ENCODE peak calls at places on chromosomes 5 and 9, in seven cellular contexts. L is neuronal stem cell, X is H9, G is IMR-90, J is mesendoderm, H is H1, Y is trophoblast cell. D is an unnamed sample.

GRCh38 chr9:134190232-134191121 is 26.1 kb upstream of the RNU6ATAC start:
- DNase-seq in L (no peak), X (no peak), G (no peak), J (no peak), H (no peak), Y (no peak), D (no peak)

GRCh38 chr9:112012026-112012902 is 115.7 kb downstream of the UGCG start:
- DNase-seq in L (no peak), X (no peak), G (peak), J (no peak), H (no peak), Y (peak), D (peak)

GRCh38 chr5:78376315-78376714 is 15.9 kb downstream of the SCAMP1 start:
- DNase-seq in L (no peak), X (no peak), G (no peak), J (no peak), H (no peak), Y (no peak), D (no peak)

GRCh38 chr5:90792725-90793124 is 234.1 kb downstream of the ADGRV1 start:
- DNase-seq in L (no peak), X (no peak), G (no peak), J (no peak), H (no peak), Y (no peak), D (no peak)

GRCh38 chr5:34959323-34959722 is 30.0 kb downstream of the DNAJC21 start:
- DNase-seq in L (no peak), X (no peak), G (peak), J (no peak), H (no peak), Y (no peak), D (peak)

GRCh38 chr5:113682497-113683136 is 169.1 kb downstream of the YTHDC2 start:
- DNase-seq in L (peak), X (peak), G (peak), J (peak), H (no peak), Y (no peak), D (peak)

GRCh38 chr5:143187495-143187894 is 216.0 kb downstream of the NR3C1 start:
- DNase-seq in L (no peak), X (no peak), G (no peak), J (peak), H (no peak), Y (peak), D (no peak)

GRCh38 chr5:56011835-56012234 is 17.1 kb upstream of the IL6ST start:
- DNase-seq in L (no peak), X (no peak), G (peak), J (no peak), H (no peak), Y (peak), D (peak)

GRCh38 chr5:33984671-33985124 is at the start of gene SLC45A2:
- DNase-seq in L (no peak), X (no peak), G (peak), J (peak), H (no peak), Y (no peak), D (peak)

GRCh38 chr9:87771251-87772006 is 45.5 kb downstream of the CTSL start:
- DNase-seq in L (peak), X (peak), G (no peak), J (peak), H (peak), Y (peak), D (no peak)

GRCh38 chr9:136882109-136882946 is 4.0 kb upstream of the TRAF2 start:
- DNase-seq in L (no peak), X (peak), G (peak), J (peak), H (no peak), Y (peak), D (peak)

GRCh38 chr5:80921026-80921425 is 39.1 kb upstream of the RASGRF2 start:
- DNase-seq in L (no peak), X (peak), G (no peak), J (peak), H (no peak), Y (no peak), D (no peak)

GRCh38 chr5:9284781-9285307 is 261.0 kb downstream of the SEMA5A start:
- DNase-seq in L (no peak), X (no peak), G (peak), J (no peak), H (no peak), Y (no peak), D (peak)

GRCh38 chr9:70285981-70286616 is 27.3 kb downstream of the SMC5 start:
- DNase-seq in L (no peak), X (no peak), G (peak), J (no peak), H (no peak), Y (no peak), D (no peak)

GRCh38 chr5:127316013-127316412 is 25.4 kb downstream of the MEGF10 start:
- DNase-seq in L (no peak), X (no peak), G (no peak), J (no peak), H (no peak), Y (no peak), D (no peak)

GRCh38 chr5:132364319-132364718 is 5.2 kb upstream of the SLC22A5 start:
- DNase-seq in L (no peak), X (no peak), G (peak), J (no peak), H (no peak), Y (peak), D (peak)

GRCh38 chr9:127763918-127764384 is 14.5 kb downstream of the SH2D3C start:
- DNase-seq in L (peak), X (peak), G (no peak), J (peak), H (no peak), Y (peak), D (no peak)

GRCh38 chr5:142611154-142611553 is 74.7 kb downstream of the FGF1 start:
- DNase-seq in L (peak), X (peak), G (peak), J (peak), H (peak), Y (peak), D (peak)

GRCh38 chr9:128099932-128100491 is 27.5 kb downstream of the PTGES2 start:
- DNase-seq in L (no peak), X (no peak), G (no peak), J (no peak), H (no peak), Y (no peak), D (no peak)

GRCh38 chr5:154097031-154097430 is 58.3 kb downstream of the MFAP3 start:
- DNase-seq in L (no peak), X (peak), G (no peak), J (peak), H (no peak), Y (peak), D (no peak)
- H3K4ac ChIP-seq in L (no peak), X (no peak), G (no peak), J (no peak), H (no peak), Y (no peak), D (no peak)

GRCh38 chr5:75310212-75310611 is 26.8 kb upstream of the HMGCR start:
- DNase-seq in L (no peak), X (no peak), G (no peak), J (no peak), H (no peak), Y (no peak), D (no peak)
- H3K4ac ChIP-seq in L (no peak), X (no peak), G (no peak), J (no peak), H (no peak), Y (no peak), D (no peak)

DNA sequence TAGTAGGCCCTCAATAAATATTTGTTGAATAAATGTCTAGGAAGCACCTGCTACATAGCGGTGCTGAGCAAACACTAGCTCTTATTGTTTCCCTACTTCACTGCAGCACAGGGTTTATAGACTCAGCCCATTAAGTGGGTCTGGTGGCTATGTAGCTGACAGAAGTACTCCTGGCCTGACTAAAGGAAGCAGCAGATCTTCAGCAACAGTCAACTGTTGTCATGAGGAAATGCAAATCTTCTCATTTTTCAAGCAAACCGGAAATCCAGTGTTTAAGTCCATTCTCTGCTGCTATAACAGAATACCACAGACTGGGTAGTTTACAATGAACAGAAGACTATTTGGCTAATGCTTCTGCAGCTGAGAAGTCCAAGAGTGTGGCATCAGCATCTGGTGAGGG is 2.8 kb upstream of the TEX10 start:
- DNase-seq in L (no peak), X (no peak), G (no peak), J (no peak), H (no peak), Y (no peak), D (peak)
- H3K4ac ChIP-seq in L (no peak), X (no peak), G (no peak), J (no peak), H (no peak), Y (no peak), D (no peak)

GRCh38 chr9:105168935-105169334 is 75.5 kb upstream of the SLC44A1 start:
- DNase-seq in L (no peak), X (no peak), G (peak), J (no peak), H (no peak), Y (peak), D (no peak)
- H3K4ac ChIP-seq in L (no peak), X (no peak), G (no peak), J (no peak), H (no peak), Y (no peak), D (no peak)

GRCh38 chr9:35226685-35227084 is 64.9 kb downstream of the UNC13B start:
- DNase-seq in L (no peak), X (no peak), G (no peak), J (no peak), H (no peak), Y (no peak), D (no peak)
- H3K4ac ChIP-seq in L (no peak), X (no peak), G (no peak), J (no peak), H (no peak), Y (no peak), D (no peak)

GRCh38 chr9:23554691-23555090 is 271.3 kb downstream of the ELAVL2 start:
- DNase-seq in L (no peak), X (no peak), G (no peak), J (no peak), H (no peak), Y (no peak), D (no peak)

GRCh38 chr9:23556459-23556858 is 269.6 kb downstream of the ELAVL2 start:
- DNase-seq in L (no peak), X (no peak), G (no peak), J (no peak), H (no peak), Y (peak), D (no peak)

GRCh38 chr9:23552876-23553275 is 273.2 kb downstream of the ELAVL2 start:
- DNase-seq in L (no peak), X (no peak), G (no peak), J (no peak), H (no peak), Y (no peak), D (no peak)

GRCh38 chr9:23557691-23558090 is 268.3 kb downstream of the ELAVL2 start:
- DNase-seq in L (no peak), X (no peak), G (no peak), J (no peak), H (no peak), Y (no peak), D (peak)

GRCh38 chr9:23555849-23556248 is 270.2 kb downstream of the ELAVL2 start:
- DNase-seq in L (no peak), X (peak), G (no peak), J (peak), H (peak), Y (no peak), D (no peak)
- H3K4ac ChIP-seq in L (no peak), X (no peak), G (no peak), J (no peak), H (no peak), Y (no peak), D (no peak)

GRCh38 chr9:93211654-93212001 is 27.7 kb downstream of the WNK2 start:
- DNase-seq in L (no peak), X (no peak), G (no peak), J (no peak), H (no peak), Y (no peak), D (no peak)
- H3K4ac ChIP-seq in L (no peak), X (no peak), G (no peak), J (no peak), H (no peak), Y (no peak), D (no peak)

DNA sequence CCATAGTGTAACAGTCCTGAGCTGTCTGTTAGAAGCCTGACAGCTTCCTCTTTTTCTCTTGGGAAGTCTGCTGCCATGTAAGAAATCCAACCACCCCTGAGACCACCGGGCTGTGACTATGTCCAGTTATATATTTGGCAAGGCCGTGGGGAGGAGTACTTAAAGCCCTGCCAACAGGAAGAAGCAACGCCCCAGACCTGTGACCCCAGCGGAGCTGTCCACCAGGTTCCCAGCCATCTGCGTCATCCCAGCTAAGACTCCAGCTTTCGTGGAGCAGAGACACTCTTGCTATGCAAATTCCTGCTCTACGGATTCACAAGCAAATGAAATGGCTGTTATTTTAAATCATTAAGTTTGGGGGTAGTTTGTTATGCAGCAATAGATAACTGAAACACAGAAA is 417.3 kb downstream of the TLE4 start:
- DNase-seq in L (no peak), X (no peak), G (no peak), J (no peak), H (no peak), Y (no peak), D (no peak)
- H3K4ac ChIP-seq in L (no peak), X (no peak), G (no peak), J (no peak), H (no peak), Y (no peak), D (no peak)

DNA sequence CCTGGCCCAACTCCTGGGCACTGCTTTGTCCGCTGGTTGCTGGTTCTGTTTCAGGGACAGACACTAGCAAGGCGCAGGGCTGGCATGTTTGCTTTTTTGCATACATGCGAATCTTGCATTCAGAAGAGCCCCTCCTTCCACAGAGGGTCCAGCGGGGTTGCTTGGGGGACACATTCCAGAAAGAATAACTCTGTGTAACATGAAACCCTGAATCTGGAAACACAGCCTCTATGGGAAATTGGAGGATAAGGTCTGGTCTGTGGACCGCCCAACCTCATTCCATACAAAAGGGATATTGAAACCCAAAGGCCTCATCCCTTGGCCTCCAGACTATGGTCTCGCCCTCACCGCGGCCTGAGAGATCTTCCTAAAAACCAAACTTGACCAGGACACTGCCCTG is 9.0 kb upstream of the LMX1B start:
- DNase-seq in L (no peak), X (no peak), G (no peak), J (no peak), H (no peak), Y (no peak), D (no peak)
- H3K4ac ChIP-seq in L (no peak), X (no peak), G (no peak), J (no peak), H (no peak), Y (no peak), D (no peak)